ENCODE peak calls at places on chromosomes 5 and 9, in nine cellular contexts. One of them, this sample, is unnamed.

GRCh38 chr5:9239071-9239470 is 306.8 kb downstream of the SEMA5A start:
- DNase-seq in CD4-positive, CD25-positive, alpha-beta regulatory T cell: no peak
- DNase-seq in endodermal cell: no peak
- DNase-seq in stimulated activated naive CD8-positive, alpha-beta T cell treated with anti-CD3 and anti-CD28 coated beads, Interleukin-15, amount 100 ng/mL, for 72 hours: no peak
- DNase-seq in NCI-H748 treated with DMSO at 0.1 percent for 48 hours: no peak
- DNase-seq in activated naive CD4-positive, alpha-beta T cell: no peak
- DNase-seq in heart right ventricle: no peak
- DNase-seq in pons: peak; percentile 41
- DNase-seq in memory B cell: no peak
- DNase-seq in this sample: peak; percentile 40

GRCh38 chr9:21993893-21994525 is at the start of gene CDKN2A:
- DNase-seq in CD4-positive, CD25-positive, alpha-beta regulatory T cell: peak; percentile 40
- DNase-seq in endodermal cell: peak; percentile 84
- DNase-seq in stimulated activated naive CD8-positive, alpha-beta T cell treated with anti-CD3 and anti-CD28 coated beads, Interleukin-15, amount 100 ng/mL, for 72 hours: peak; percentile 46
- DNase-seq in NCI-H748 treated with DMSO at 0.1 percent for 48 hours: peak; percentile 65
- DNase-seq in activated naive CD4-positive, alpha-beta T cell: no peak
- DNase-seq in heart right ventricle: no peak
- DNase-seq in pons: no peak
- DNase-seq in memory B cell: peak; percentile 60
- DNase-seq in this sample: peak; percentile 90

GRCh38 chr9:37374892-37375291 is 47.6 kb upstream of the GRHPR start:
- DNase-seq in CD4-positive, CD25-positive, alpha-beta regulatory T cell: no peak
- DNase-seq in endodermal cell: no peak
- DNase-seq in stimulated activated naive CD8-positive, alpha-beta T cell treated with anti-CD3 and anti-CD28 coated beads, Interleukin-15, amount 100 ng/mL, for 72 hours: no peak
- DNase-seq in NCI-H748 treated with DMSO at 0.1 percent for 48 hours: no peak
- DNase-seq in activated naive CD4-positive, alpha-beta T cell: no peak
- DNase-seq in heart right ventricle: no peak
- DNase-seq in pons: no peak
- DNase-seq in memory B cell: peak; percentile 78
- DNase-seq in this sample: no peak

GRCh38 chr5:116451905-116452450 is 122.6 kb downstream of the SEMA6A start:
- DNase-seq in CD4-positive, CD25-positive, alpha-beta regulatory T cell: no peak
- DNase-seq in endodermal cell: peak; percentile 69
- DNase-seq in stimulated activated naive CD8-positive, alpha-beta T cell treated with anti-CD3 and anti-CD28 coated beads, Interleukin-15, amount 100 ng/mL, for 72 hours: no peak
- DNase-seq in NCI-H748 treated with DMSO at 0.1 percent for 48 hours: no peak
- DNase-seq in activated naive CD4-positive, alpha-beta T cell: no peak
- DNase-seq in heart right ventricle: no peak
- DNase-seq in pons: no peak
- DNase-seq in memory B cell: no peak
- DNase-seq in this sample: no peak

GRCh38 chr5:77133061-77133758 is 46.1 kb upstream of the ZBED3 start:
- DNase-seq in CD4-positive, CD25-positive, alpha-beta regulatory T cell: no peak
- DNase-seq in endodermal cell: no peak
- DNase-seq in stimulated activated naive CD8-positive, alpha-beta T cell treated with anti-CD3 and anti-CD28 coated beads, Interleukin-15, amount 100 ng/mL, for 72 hours: no peak
- DNase-seq in NCI-H748 treated with DMSO at 0.1 percent for 48 hours: no peak
- DNase-seq in activated naive CD4-positive, alpha-beta T cell: no peak
- DNase-seq in heart right ventricle: peak; percentile 43
- DNase-seq in pons: peak; percentile 96
- DNase-seq in memory B cell: no peak
- DNase-seq in this sample: no peak

GRCh38 chr5:53099546-53099945 is 10.0 kb downstream of the MOCS2 start:
- DNase-seq in CD4-positive, CD25-positive, alpha-beta regulatory T cell: no peak
- DNase-seq in endodermal cell: no peak
- DNase-seq in stimulated activated naive CD8-positive, alpha-beta T cell treated with anti-CD3 and anti-CD28 coated beads, Interleukin-15, amount 100 ng/mL, for 72 hours: no peak
- DNase-seq in NCI-H748 treated with DMSO at 0.1 percent for 48 hours: no peak
- DNase-seq in activated naive CD4-positive, alpha-beta T cell: no peak
- DNase-seq in heart right ventricle: no peak
- DNase-seq in pons: no peak
- DNase-seq in memory B cell: no peak
- DNase-seq in this sample: no peak

GRCh38 chr5:144093868-144094267 is 76.6 kb downstream of the YIPF5 start:
- DNase-seq in CD4-positive, CD25-positive, alpha-beta regulatory T cell: no peak
- DNase-seq in endodermal cell: no peak
- DNase-seq in stimulated activated naive CD8-positive, alpha-beta T cell treated with anti-CD3 and anti-CD28 coated beads, Interleukin-15, amount 100 ng/mL, for 72 hours: no peak
- DNase-seq in NCI-H748 treated with DMSO at 0.1 percent for 48 hours: no peak
- DNase-seq in activated naive CD4-positive, alpha-beta T cell: no peak
- DNase-seq in heart right ventricle: no peak
- DNase-seq in pons: no peak
- DNase-seq in memory B cell: no peak
- DNase-seq in this sample: no peak

GRCh38 chr5:113606298-113607134 is 93.0 kb downstream of the YTHDC2 start:
- DNase-seq in CD4-positive, CD25-positive, alpha-beta regulatory T cell: peak; percentile 56
- DNase-seq in endodermal cell: peak; percentile 86
- DNase-seq in stimulated activated naive CD8-positive, alpha-beta T cell treated with anti-CD3 and anti-CD28 coated beads, Interleukin-15, amount 100 ng/mL, for 72 hours: peak; percentile 50
- DNase-seq in NCI-H748 treated with DMSO at 0.1 percent for 48 hours: peak; percentile 44
- DNase-seq in activated naive CD4-positive, alpha-beta T cell: peak; percentile 0
- DNase-seq in heart right ventricle: peak; percentile 53
- DNase-seq in pons: peak; percentile 78
- DNase-seq in memory B cell: peak; percentile 43
- DNase-seq in this sample: peak; percentile 5

GRCh38 chr5:54894957-54895815 is 90.2 kb downstream of the ESM1 start:
- DNase-seq in CD4-positive, CD25-positive, alpha-beta regulatory T cell: no peak
- DNase-seq in endodermal cell: no peak
- DNase-seq in stimulated activated naive CD8-positive, alpha-beta T cell treated with anti-CD3 and anti-CD28 coated beads, Interleukin-15, amount 100 ng/mL, for 72 hours: no peak
- DNase-seq in NCI-H748 treated with DMSO at 0.1 percent for 48 hours: no peak
- DNase-seq in activated naive CD4-positive, alpha-beta T cell: no peak
- DNase-seq in heart right ventricle: no peak
- DNase-seq in pons: no peak
- DNase-seq in memory B cell: no peak
- DNase-seq in this sample: no peak

GRCh38 chr5:149710575-149710974 is 19.5 kb upstream of the PPARGC1B start:
- DNase-seq in CD4-positive, CD25-positive, alpha-beta regulatory T cell: no peak
- DNase-seq in endodermal cell: no peak
- DNase-seq in stimulated activated naive CD8-positive, alpha-beta T cell treated with anti-CD3 and anti-CD28 coated beads, Interleukin-15, amount 100 ng/mL, for 72 hours: no peak
- DNase-seq in NCI-H748 treated with DMSO at 0.1 percent for 48 hours: no peak
- DNase-seq in activated naive CD4-positive, alpha-beta T cell: no peak
- DNase-seq in heart right ventricle: no peak
- DNase-seq in pons: no peak
- DNase-seq in memory B cell: no peak
- DNase-seq in this sample: no peak

GRCh38 chr9:127119319-127119709 is 3.1 kb downstream of the ANGPTL2 start:
- DNase-seq in CD4-positive, CD25-positive, alpha-beta regulatory T cell: no peak
- DNase-seq in endodermal cell: no peak
- DNase-seq in stimulated activated naive CD8-positive, alpha-beta T cell treated with anti-CD3 and anti-CD28 coated beads, Interleukin-15, amount 100 ng/mL, for 72 hours: no peak
- DNase-seq in NCI-H748 treated with DMSO at 0.1 percent for 48 hours: no peak
- DNase-seq in activated naive CD4-positive, alpha-beta T cell: no peak
- DNase-seq in heart right ventricle: no peak
- DNase-seq in pons: no peak
- DNase-seq in memory B cell: no peak
- DNase-seq in this sample: no peak

GRCh38 chr9:29322240-29322639 is 1749.0 kb upstream of the C9orf72 start:
- DNase-seq in CD4-positive, CD25-positive, alpha-beta regulatory T cell: no peak
- DNase-seq in endodermal cell: no peak
- DNase-seq in stimulated activated naive CD8-positive, alpha-beta T cell treated with anti-CD3 and anti-CD28 coated beads, Interleukin-15, amount 100 ng/mL, for 72 hours: no peak
- DNase-seq in NCI-H748 treated with DMSO at 0.1 percent for 48 hours: no peak
- DNase-seq in activated naive CD4-positive, alpha-beta T cell: no peak
- DNase-seq in heart right ventricle: no peak
- DNase-seq in pons: no peak
- DNase-seq in memory B cell: no peak
- DNase-seq in this sample: no peak

GRCh38 chr5:155455791-155456514 is 442.4 kb downstream of the KIF4B start:
- DNase-seq in CD4-positive, CD25-positive, alpha-beta regulatory T cell: no peak
- DNase-seq in endodermal cell: no peak
- DNase-seq in stimulated activated naive CD8-positive, alpha-beta T cell treated with anti-CD3 and anti-CD28 coated beads, Interleukin-15, amount 100 ng/mL, for 72 hours: no peak
- DNase-seq in NCI-H748 treated with DMSO at 0.1 percent for 48 hours: no peak
- DNase-seq in activated naive CD4-positive, alpha-beta T cell: no peak
- DNase-seq in heart right ventricle: no peak
- DNase-seq in pons: no peak
- DNase-seq in memory B cell: no peak
- DNase-seq in this sample: no peak

GRCh38 chr5:127187711-127188110 is 102.9 kb upstream of the MEGF10 start:
- DNase-seq in CD4-positive, CD25-positive, alpha-beta regulatory T cell: no peak
- DNase-seq in endodermal cell: no peak
- DNase-seq in stimulated activated naive CD8-positive, alpha-beta T cell treated with anti-CD3 and anti-CD28 coated beads, Interleukin-15, amount 100 ng/mL, for 72 hours: no peak
- DNase-seq in NCI-H748 treated with DMSO at 0.1 percent for 48 hours: no peak
- DNase-seq in activated naive CD4-positive, alpha-beta T cell: no peak
- DNase-seq in heart right ventricle: no peak
- DNase-seq in pons: peak; percentile 39
- DNase-seq in memory B cell: no peak
- DNase-seq in this sample: no peak

GRCh38 chr9:80790764-80791163 is 898.6 kb downstream of the TLE1 start:
- DNase-seq in CD4-positive, CD25-positive, alpha-beta regulatory T cell: no peak
- DNase-seq in endodermal cell: no peak
- DNase-seq in stimulated activated naive CD8-positive, alpha-beta T cell treated with anti-CD3 and anti-CD28 coated beads, Interleukin-15, amount 100 ng/mL, for 72 hours: no peak
- DNase-seq in NCI-H748 treated with DMSO at 0.1 percent for 48 hours: no peak
- DNase-seq in activated naive CD4-positive, alpha-beta T cell: no peak
- DNase-seq in heart right ventricle: no peak
- DNase-seq in pons: no peak
- DNase-seq in memory B cell: no peak
- DNase-seq in this sample: no peak

GRCh38 chr5:145681686-145682085 is 153.5 kb downstream of the PRELID2 start:
- DNase-seq in CD4-positive, CD25-positive, alpha-beta regulatory T cell: peak; percentile 13
- DNase-seq in endodermal cell: peak; percentile 80
- DNase-seq in stimulated activated naive CD8-positive, alpha-beta T cell treated with anti-CD3 and anti-CD28 coated beads, Interleukin-15, amount 100 ng/mL, for 72 hours: peak; percentile 40
- DNase-seq in NCI-H748 treated with DMSO at 0.1 percent for 48 hours: peak; percentile 68
- DNase-seq in activated naive CD4-positive, alpha-beta T cell: no peak
- DNase-seq in heart right ventricle: peak; percentile 46
- DNase-seq in pons: peak; percentile 89
- DNase-seq in memory B cell: peak; percentile 14
- DNase-seq in this sample: peak; percentile 54

GRCh38 chr5:64330728-64331231 is 165.1 kb downstream of the RNF180 start:
- DNase-seq in CD4-positive, CD25-positive, alpha-beta regulatory T cell: no peak
- DNase-seq in endodermal cell: no peak
- DNase-seq in stimulated activated naive CD8-positive, alpha-beta T cell treated with anti-CD3 and anti-CD28 coated beads, Interleukin-15, amount 100 ng/mL, for 72 hours: no peak
- DNase-seq in NCI-H748 treated with DMSO at 0.1 percent for 48 hours: no peak
- DNase-seq in activated naive CD4-positive, alpha-beta T cell: no peak
- DNase-seq in heart right ventricle: peak; percentile 29
- DNase-seq in pons: no peak
- DNase-seq in memory B cell: no peak
- DNase-seq in this sample: no peak

GRCh38 chr5:131104169-131104775 is 60.8 kb downstream of the HINT1 start:
- DNase-seq in CD4-positive, CD25-positive, alpha-beta regulatory T cell: no peak
- DNase-seq in endodermal cell: no peak
- DNase-seq in stimulated activated naive CD8-positive, alpha-beta T cell treated with anti-CD3 and anti-CD28 coated beads, Interleukin-15, amount 100 ng/mL, for 72 hours: no peak
- DNase-seq in NCI-H748 treated with DMSO at 0.1 percent for 48 hours: no peak
- DNase-seq in activated naive CD4-positive, alpha-beta T cell: no peak
- DNase-seq in heart right ventricle: no peak
- DNase-seq in pons: no peak
- DNase-seq in memory B cell: no peak
- DNase-seq in this sample: no peak

GRCh38 chr9:127589955-127590370 is 22.1 kb upstream of the STXBP1 start:
- DNase-seq in CD4-positive, CD25-positive, alpha-beta regulatory T cell: no peak
- DNase-seq in endodermal cell: peak; percentile 85
- DNase-seq in stimulated activated naive CD8-positive, alpha-beta T cell treated with anti-CD3 and anti-CD28 coated beads, Interleukin-15, amount 100 ng/mL, for 72 hours: no peak
- DNase-seq in NCI-H748 treated with DMSO at 0.1 percent for 48 hours: peak; percentile 67
- DNase-seq in activated naive CD4-positive, alpha-beta T cell: peak; percentile 10
- DNase-seq in heart right ventricle: peak; percentile 75
- DNase-seq in pons: peak; percentile 77
- DNase-seq in memory B cell: no peak
- DNase-seq in this sample: peak; percentile 21

GRCh38 chr5:28390341-28390740 is 1352.0 kb upstream of the CDH9 start:
- DNase-seq in CD4-positive, CD25-positive, alpha-beta regulatory T cell: no peak
- DNase-seq in endodermal cell: no peak
- DNase-seq in stimulated activated naive CD8-positive, alpha-beta T cell treated with anti-CD3 and anti-CD28 coated beads, Interleukin-15, amount 100 ng/mL, for 72 hours: no peak
- DNase-seq in NCI-H748 treated with DMSO at 0.1 percent for 48 hours: no peak
- DNase-seq in activated naive CD4-positive, alpha-beta T cell: no peak
- DNase-seq in heart right ventricle: no peak
- DNase-seq in pons: no peak
- DNase-seq in memory B cell: no peak
- DNase-seq in this sample: no peak

GRCh38 chr5:78647411-78647818 is 1.2 kb downstream of the LHFPL2 start:
- DNase-seq in CD4-positive, CD25-positive, alpha-beta regulatory T cell: no peak
- DNase-seq in endodermal cell: peak; percentile 68
- DNase-seq in stimulated activated naive CD8-positive, alpha-beta T cell treated with anti-CD3 and anti-CD28 coated beads, Interleukin-15, amount 100 ng/mL, for 72 hours: no peak
- DNase-seq in NCI-H748 treated with DMSO at 0.1 percent for 48 hours: peak; percentile 8
- DNase-seq in activated naive CD4-positive, alpha-beta T cell: no peak
- DNase-seq in heart right ventricle: no peak
- DNase-seq in pons: no peak
- DNase-seq in memory B cell: no peak
- DNase-seq in this sample: no peak

GRCh38 chr5:148949871-148950863 is 112.7 kb downstream of the SH3TC2 start:
- DNase-seq in CD4-positive, CD25-positive, alpha-beta regulatory T cell: no peak
- DNase-seq in endodermal cell: peak; percentile 62
- DNase-seq in stimulated activated naive CD8-positive, alpha-beta T cell treated with anti-CD3 and anti-CD28 coated beads, Interleukin-15, amount 100 ng/mL, for 72 hours: no peak
- DNase-seq in NCI-H748 treated with DMSO at 0.1 percent for 48 hours: no peak
- DNase-seq in activated naive CD4-positive, alpha-beta T cell: no peak
- DNase-seq in heart right ventricle: peak; percentile 41
- DNase-seq in pons: peak; percentile 45
- DNase-seq in memory B cell: no peak
- DNase-seq in this sample: no peak

GRCh38 chr5:111171-111570 is 19.2 kb downstream of the PLEKHG4B start:
- DNase-seq in CD4-positive, CD25-positive, alpha-beta regulatory T cell: no peak
- DNase-seq in endodermal cell: no peak
- DNase-seq in stimulated activated naive CD8-positive, alpha-beta T cell treated with anti-CD3 and anti-CD28 coated beads, Interleukin-15, amount 100 ng/mL, for 72 hours: no peak
- DNase-seq in NCI-H748 treated with DMSO at 0.1 percent for 48 hours: no peak
- DNase-seq in activated naive CD4-positive, alpha-beta T cell: no peak
- DNase-seq in heart right ventricle: no peak
- DNase-seq in pons: no peak
- DNase-seq in memory B cell: no peak
- DNase-seq in this sample: no peak

GRCh38 chr5:79728396-79728795 is 38.8 kb downstream of the CMYA5 start:
- DNase-seq in CD4-positive, CD25-positive, alpha-beta regulatory T cell: no peak
- DNase-seq in endodermal cell: no peak
- DNase-seq in stimulated activated naive CD8-positive, alpha-beta T cell treated with anti-CD3 and anti-CD28 coated beads, Interleukin-15, amount 100 ng/mL, for 72 hours: no peak
- DNase-seq in NCI-H748 treated with DMSO at 0.1 percent for 48 hours: no peak
- DNase-seq in activated naive CD4-positive, alpha-beta T cell: no peak
- DNase-seq in heart right ventricle: no peak
- DNase-seq in pons: no peak
- DNase-seq in memory B cell: no peak
- DNase-seq in this sample: no peak

GRCh38 chr9:76896035-76896434 is 9.9 kb downstream of the PRUNE2 start:
- DNase-seq in CD4-positive, CD25-positive, alpha-beta regulatory T cell: no peak
- DNase-seq in endodermal cell: no peak
- DNase-seq in stimulated activated naive CD8-positive, alpha-beta T cell treated with anti-CD3 and anti-CD28 coated beads, Interleukin-15, amount 100 ng/mL, for 72 hours: no peak
- DNase-seq in NCI-H748 treated with DMSO at 0.1 percent for 48 hours: no peak
- DNase-seq in activated naive CD4-positive, alpha-beta T cell: no peak
- DNase-seq in heart right ventricle: no peak
- DNase-seq in pons: no peak
- DNase-seq in memory B cell: no peak
- DNase-seq in this sample: no peak

GRCh38 chr5:172439785-172440480 is 14.4 kb downstream of the SH3PXD2B start:
- DNase-seq in CD4-positive, CD25-positive, alpha-beta regulatory T cell: no peak
- DNase-seq in endodermal cell: no peak
- DNase-seq in stimulated activated naive CD8-positive, alpha-beta T cell treated with anti-CD3 and anti-CD28 coated beads, Interleukin-15, amount 100 ng/mL, for 72 hours: no peak
- DNase-seq in NCI-H748 treated with DMSO at 0.1 percent for 48 hours: no peak
- DNase-seq in activated naive CD4-positive, alpha-beta T cell: no peak
- DNase-seq in heart right ventricle: no peak
- DNase-seq in pons: no peak
- DNase-seq in memory B cell: no peak
- DNase-seq in this sample: no peak

GRCh38 chr5:66927140-66927539 is 269.5 kb downstream of the CD180 start:
- DNase-seq in CD4-positive, CD25-positive, alpha-beta regulatory T cell: no peak
- DNase-seq in endodermal cell: no peak
- DNase-seq in stimulated activated naive CD8-positive, alpha-beta T cell treated with anti-CD3 and anti-CD28 coated beads, Interleukin-15, amount 100 ng/mL, for 72 hours: no peak
- DNase-seq in NCI-H748 treated with DMSO at 0.1 percent for 48 hours: no peak
- DNase-seq in activated naive CD4-positive, alpha-beta T cell: no peak
- DNase-seq in heart right ventricle: no peak
- DNase-seq in pons: no peak
- DNase-seq in memory B cell: no peak
- DNase-seq in this sample: no peak

GRCh38 chr9:124511426-124511840 is 4.2 kb upstream of the NR5A1 start:
- DNase-seq in CD4-positive, CD25-positive, alpha-beta regulatory T cell: no peak
- DNase-seq in endodermal cell: peak; percentile 83
- DNase-seq in stimulated activated naive CD8-positive, alpha-beta T cell treated with anti-CD3 and anti-CD28 coated beads, Interleukin-15, amount 100 ng/mL, for 72 hours: no peak
- DNase-seq in NCI-H748 treated with DMSO at 0.1 percent for 48 hours: no peak
- DNase-seq in activated naive CD4-positive, alpha-beta T cell: no peak
- DNase-seq in heart right ventricle: no peak
- DNase-seq in pons: no peak
- DNase-seq in memory B cell: no peak
- DNase-seq in this sample: no peak

GRCh38 chr9:121294866-121295661 is 27.1 kb downstream of the GSN start:
- DNase-seq in CD4-positive, CD25-positive, alpha-beta regulatory T cell: no peak
- DNase-seq in endodermal cell: no peak
- DNase-seq in stimulated activated naive CD8-positive, alpha-beta T cell treated with anti-CD3 and anti-CD28 coated beads, Interleukin-15, amount 100 ng/mL, for 72 hours: no peak
- DNase-seq in NCI-H748 treated with DMSO at 0.1 percent for 48 hours: no peak
- DNase-seq in activated naive CD4-positive, alpha-beta T cell: no peak
- DNase-seq in heart right ventricle: peak; percentile 74
- DNase-seq in pons: peak; percentile 79
- DNase-seq in memory B cell: no peak
- DNase-seq in this sample: no peak

GRCh38 chr9:137168907-137169763 is 716 bp downstream of the LRRC26 start:
- DNase-seq in CD4-positive, CD25-positive, alpha-beta regulatory T cell: no peak
- DNase-seq in endodermal cell: peak; percentile 92
- DNase-seq in stimulated activated naive CD8-positive, alpha-beta T cell treated with anti-CD3 and anti-CD28 coated beads, Interleukin-15, amount 100 ng/mL, for 72 hours: no peak
- DNase-seq in NCI-H748 treated with DMSO at 0.1 percent for 48 hours: peak; percentile 72
- DNase-seq in activated naive CD4-positive, alpha-beta T cell: no peak
- DNase-seq in heart right ventricle: no peak
- DNase-seq in pons: no peak
- DNase-seq in memory B cell: no peak
- DNase-seq in this sample: peak; percentile 86

GRCh38 chr9:137035507-137035834 is 3.6 kb upstream of the FUT7 start:
- DNase-seq in CD4-positive, CD25-positive, alpha-beta regulatory T cell: no peak
- DNase-seq in endodermal cell: no peak
- DNase-seq in stimulated activated naive CD8-positive, alpha-beta T cell treated with anti-CD3 and anti-CD28 coated beads, Interleukin-15, amount 100 ng/mL, for 72 hours: no peak
- DNase-seq in NCI-H748 treated with DMSO at 0.1 percent for 48 hours: no peak
- DNase-seq in activated naive CD4-positive, alpha-beta T cell: no peak
- DNase-seq in heart right ventricle: no peak
- DNase-seq in pons: no peak
- DNase-seq in memory B cell: no peak
- DNase-seq in this sample: no peak

This sample was measured in NCI-H526 treated with DMSO at 0.1 percent for 48 hours.